ENCODE peak calls at places on chromosome 12, in ten cellular contexts. One of them, this sample, is unnamed.

GRCh38 chr12:88957358-88957757 is 377.1 kb upstream of the KITLG start:
- DNase-seq in ovary: no peak
- DNase-seq in esophagus squamous epithelium: no peak
- DNase-seq in HCT116: no peak
- DNase-seq in sigmoid colon: no peak
- DNase-seq in endothelial cell of umbilical vein: no peak
- DNase-seq in tibial nerve: no peak
- DNase-seq in right lobe of liver: no peak
- DNase-seq in prostate gland: no peak
- DNase-seq in A549: no peak
- DNase-seq in this sample: no peak

GRCh38 chr12:1869145-1869544 is 48.8 kb downstream of the LRTM2 start:
- DNase-seq in right lobe of liver: no peak
- DNase-seq in sigmoid colon: no peak
- DNase-seq in prostate gland: no peak
- DNase-seq in A549: no peak
- DNase-seq in HCT116: no peak
- DNase-seq in tibial nerve: no peak
- DNase-seq in esophagus squamous epithelium: no peak
- DNase-seq in endothelial cell of umbilical vein: no peak
- DNase-seq in ovary: no peak
- DNase-seq in this sample: no peak

GRCh38 chr12:89521348-89522238 is 3.0 kb downstream of the GALNT4 start:
- DNase-seq in HCT116: no peak
- DNase-seq in endothelial cell of umbilical vein: peak
- DNase-seq in ovary: no peak
- DNase-seq in tibial nerve: no peak
- DNase-seq in right lobe of liver: no peak
- DNase-seq in prostate gland: no peak
- DNase-seq in esophagus squamous epithelium: no peak
- DNase-seq in A549: no peak
- DNase-seq in sigmoid colon: no peak
- DNase-seq in this sample: no peak

GRCh38 chr12:4447151-4447550 is 1.5 kb upstream of the FGF6 start:
- DNase-seq in prostate gland: no peak
- DNase-seq in tibial nerve: no peak
- DNase-seq in HCT116: no peak
- DNase-seq in ovary: no peak
- DNase-seq in right lobe of liver: no peak
- DNase-seq in A549: no peak
- DNase-seq in sigmoid colon: no peak
- DNase-seq in esophagus squamous epithelium: no peak
- DNase-seq in endothelial cell of umbilical vein: no peak
- DNase-seq in this sample: no peak

GRCh38 chr12:121465921-121466799 is 66.2 kb downstream of the RNF34 start:
- DNase-seq in right lobe of liver: peak
- DNase-seq in sigmoid colon: no peak
- DNase-seq in A549: peak
- DNase-seq in esophagus squamous epithelium: no peak
- DNase-seq in tibial nerve: no peak
- DNase-seq in endothelial cell of umbilical vein: peak
- DNase-seq in ovary: no peak
- DNase-seq in HCT116: no peak
- DNase-seq in prostate gland: no peak
- DNase-seq in this sample: peak

GRCh38 chr12:30417697-30418231 is 277.9 kb downstream of the IPO8 start:
- DNase-seq in ovary: no peak
- DNase-seq in prostate gland: no peak
- DNase-seq in tibial nerve: peak
- DNase-seq in right lobe of liver: no peak
- DNase-seq in sigmoid colon: no peak
- DNase-seq in A549: no peak
- DNase-seq in HCT116: peak
- DNase-seq in esophagus squamous epithelium: no peak
- DNase-seq in endothelial cell of umbilical vein: peak
- DNase-seq in this sample: peak

GRCh38 chr12:117321572-117321971 is 39.9 kb downstream of the NOS1 start:
- DNase-seq in ovary: no peak
- DNase-seq in endothelial cell of umbilical vein: no peak
- DNase-seq in tibial nerve: no peak
- DNase-seq in HCT116: no peak
- DNase-seq in right lobe of liver: no peak
- DNase-seq in prostate gland: no peak
- DNase-seq in sigmoid colon: no peak
- DNase-seq in A549: no peak
- DNase-seq in esophagus squamous epithelium: no peak
- DNase-seq in this sample: no peak

GRCh38 chr12:125220404-125221273 is 155.4 kb downstream of the AACS start:
- DNase-seq in prostate gland: no peak
- DNase-seq in ovary: no peak
- DNase-seq in endothelial cell of umbilical vein: no peak
- DNase-seq in HCT116: no peak
- DNase-seq in right lobe of liver: no peak
- DNase-seq in A549: no peak
- DNase-seq in sigmoid colon: no peak
- DNase-seq in tibial nerve: no peak
- DNase-seq in esophagus squamous epithelium: no peak
- DNase-seq in this sample: no peak

GRCh38 chr12:115035536-115036107 is 351.6 kb upstream of the TBX3 start:
- DNase-seq in tibial nerve: no peak
- DNase-seq in endothelial cell of umbilical vein: no peak
- DNase-seq in sigmoid colon: no peak
- DNase-seq in ovary: no peak
- DNase-seq in HCT116: no peak
- DNase-seq in right lobe of liver: peak
- DNase-seq in esophagus squamous epithelium: no peak
- DNase-seq in A549: no peak
- DNase-seq in prostate gland: no peak
- DNase-seq in this sample: no peak

GRCh38 chr12:84994436-84994835 is 41.6 kb downstream of the TSPAN19 start:
- DNase-seq in sigmoid colon: no peak
- DNase-seq in prostate gland: no peak
- DNase-seq in A549: no peak
- DNase-seq in endothelial cell of umbilical vein: peak
- DNase-seq in tibial nerve: no peak
- DNase-seq in right lobe of liver: no peak
- DNase-seq in HCT116: no peak
- DNase-seq in esophagus squamous epithelium: no peak
- DNase-seq in ovary: no peak
- DNase-seq in this sample: no peak

GRCh38 chr12:121982950-121983349 is 38.7 kb upstream of the BCL7A start:
- DNase-seq in HCT116: no peak
- DNase-seq in ovary: no peak
- DNase-seq in sigmoid colon: no peak
- DNase-seq in right lobe of liver: no peak
- DNase-seq in endothelial cell of umbilical vein: no peak
- DNase-seq in esophagus squamous epithelium: no peak
- DNase-seq in A549: no peak
- DNase-seq in tibial nerve: no peak
- DNase-seq in prostate gland: no peak
- DNase-seq in this sample: no peak

GRCh38 chr12:130447655-130447965 is 109.9 kb downstream of the PIWIL1 start:
- DNase-seq in endothelial cell of umbilical vein: no peak
- DNase-seq in prostate gland: no peak
- DNase-seq in A549: no peak
- DNase-seq in esophagus squamous epithelium: no peak
- DNase-seq in tibial nerve: no peak
- DNase-seq in right lobe of liver: peak
- DNase-seq in sigmoid colon: no peak
- DNase-seq in HCT116: no peak
- DNase-seq in ovary: no peak
- DNase-seq in this sample: no peak

GRCh38 chr12:113874999-113875561 is 91.0 kb downstream of the RBM19 start:
- DNase-seq in tibial nerve: no peak
- DNase-seq in A549: no peak
- DNase-seq in prostate gland: no peak
- DNase-seq in right lobe of liver: no peak
- DNase-seq in esophagus squamous epithelium: no peak
- DNase-seq in HCT116: no peak
- DNase-seq in sigmoid colon: no peak
- DNase-seq in endothelial cell of umbilical vein: no peak
- DNase-seq in ovary: no peak
- DNase-seq in this sample: peak

GRCh38 chr12:115353467-115353866 is 669.5 kb upstream of the TBX3 start:
- DNase-seq in HCT116: no peak
- DNase-seq in prostate gland: no peak
- DNase-seq in ovary: no peak
- DNase-seq in right lobe of liver: no peak
- DNase-seq in esophagus squamous epithelium: no peak
- DNase-seq in sigmoid colon: no peak
- DNase-seq in endothelial cell of umbilical vein: no peak
- DNase-seq in tibial nerve: no peak
- DNase-seq in A549: no peak
- DNase-seq in this sample: no peak

GRCh38 chr12:52903285-52903854 is 1.5 kb downstream of the KRT8 start:
- DNase-seq in HCT116: no peak
- DNase-seq in tibial nerve: peak
- DNase-seq in right lobe of liver: peak
- DNase-seq in A549: peak
- DNase-seq in sigmoid colon: peak
- DNase-seq in ovary: peak
- DNase-seq in prostate gland: peak
- DNase-seq in endothelial cell of umbilical vein: peak
- DNase-seq in esophagus squamous epithelium: no peak
- DNase-seq in this sample: peak
- TF ChIP-seq POLR2A in HCT116: no peak
- TF ChIP-seq POLR2A in tibial nerve: no peak
- TF ChIP-seq POLR2A in right lobe of liver: no peak
- TF ChIP-seq POLR2A in A549: peak
- TF ChIP-seq POLR2A in sigmoid colon: no peak
- TF ChIP-seq POLR2A in ovary: peak
- TF ChIP-seq POLR2A in prostate gland: no peak
- TF ChIP-seq POLR2A in endothelial cell of umbilical vein: no peak
- TF ChIP-seq POLR2A in esophagus squamous epithelium: peak
- TF ChIP-seq POLR2A in this sample: peak

DNA sequence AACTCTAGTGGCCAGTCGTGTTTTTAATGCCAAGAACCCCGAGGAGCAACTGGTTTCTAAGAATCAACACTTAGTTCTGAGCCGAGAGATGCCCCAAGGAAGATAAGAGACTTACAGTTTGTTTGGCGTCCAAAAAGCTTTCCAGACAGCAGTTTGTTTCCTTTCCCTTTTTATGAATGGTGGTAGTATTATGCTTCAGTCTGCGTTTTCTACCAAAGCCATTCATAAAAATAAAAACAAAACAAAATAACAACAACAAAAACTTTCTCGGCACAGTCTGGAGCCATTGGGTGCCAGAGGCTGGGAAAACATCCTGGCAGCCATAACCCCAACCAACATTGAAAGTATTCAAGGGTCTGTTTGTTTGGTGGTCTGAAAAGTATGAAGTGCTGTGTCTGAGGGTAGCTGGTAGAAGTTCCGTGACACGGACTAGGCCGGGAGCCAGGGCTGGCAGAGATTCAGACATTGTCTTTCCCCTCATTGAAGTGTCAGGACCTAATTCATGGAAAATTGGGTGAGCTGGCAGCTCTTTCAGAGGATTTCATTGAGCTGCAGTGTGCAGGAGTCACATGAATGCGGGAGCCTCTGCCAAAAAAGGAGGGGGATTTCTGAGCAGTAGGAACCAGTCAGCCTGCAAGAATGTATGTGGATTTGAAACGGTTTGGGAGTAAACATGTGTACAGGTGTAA is 124.2 kb downstream of the HMGA2 start:
- DNase-seq in esophagus squamous epithelium: no peak
- DNase-seq in HCT116: peak
- DNase-seq in endothelial cell of umbilical vein: peak
- DNase-seq in ovary: peak
- DNase-seq in sigmoid colon: peak
- DNase-seq in tibial nerve: peak
- DNase-seq in right lobe of liver: peak
- DNase-seq in A549: peak
- DNase-seq in prostate gland: peak
- DNase-seq in this sample: peak
- H3K4me3 ChIP-seq in esophagus squamous epithelium: no peak
- H3K4me3 ChIP-seq in HCT116: no peak
- H3K4me3 ChIP-seq in endothelial cell of umbilical vein: peak
- H3K4me3 ChIP-seq in ovary: no peak
- H3K4me3 ChIP-seq in sigmoid colon: no peak
- H3K4me3 ChIP-seq in tibial nerve: peak
- H3K4me3 ChIP-seq in right lobe of liver: no peak
- H3K4me3 ChIP-seq in A549: no peak
- H3K4me3 ChIP-seq in prostate gland: no peak
- H3K4me3 ChIP-seq in this sample: no peak

GRCh38 chr12:108686753-108687152 is 44.6 kb downstream of the CORO1C start:
- DNase-seq in esophagus squamous epithelium: no peak
- DNase-seq in ovary: no peak
- DNase-seq in HCT116: no peak
- DNase-seq in right lobe of liver: no peak
- DNase-seq in tibial nerve: no peak
- DNase-seq in sigmoid colon: no peak
- DNase-seq in endothelial cell of umbilical vein: no peak
- DNase-seq in A549: no peak
- DNase-seq in prostate gland: no peak
- DNase-seq in this sample: no peak
- TF ChIP-seq POLR2A in esophagus squamous epithelium: no peak
- TF ChIP-seq POLR2A in ovary: no peak
- TF ChIP-seq POLR2A in HCT116: no peak
- TF ChIP-seq POLR2A in right lobe of liver: no peak
- TF ChIP-seq POLR2A in tibial nerve: no peak
- TF ChIP-seq POLR2A in sigmoid colon: no peak
- TF ChIP-seq POLR2A in endothelial cell of umbilical vein: no peak
- TF ChIP-seq POLR2A in A549: no peak
- TF ChIP-seq POLR2A in prostate gland: no peak
- TF ChIP-seq POLR2A in this sample: no peak

DNA sequence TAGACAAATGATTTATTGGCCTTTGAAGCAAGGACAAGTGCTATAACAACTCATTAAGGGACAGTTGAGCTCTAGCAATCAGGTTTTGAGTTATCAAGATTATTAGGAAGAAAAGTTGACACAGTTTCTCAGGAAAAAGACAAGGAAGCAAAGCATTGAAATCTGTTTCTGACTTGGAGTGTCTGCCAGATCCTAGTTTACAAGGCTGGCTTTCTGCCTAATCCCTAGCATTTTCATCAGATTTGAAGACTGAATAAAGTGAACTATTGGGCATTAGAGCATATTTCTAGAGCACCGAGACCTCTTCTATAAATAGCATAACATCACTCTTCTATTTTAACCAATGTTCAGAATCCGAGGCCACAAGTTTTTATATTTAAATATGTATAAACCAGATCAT is 7.0 kb downstream of the SYT1 start:
- DNase-seq in A549: no peak
- DNase-seq in sigmoid colon: no peak
- DNase-seq in endothelial cell of umbilical vein: no peak
- DNase-seq in tibial nerve: no peak
- DNase-seq in ovary: no peak
- DNase-seq in right lobe of liver: no peak
- DNase-seq in esophagus squamous epithelium: no peak
- DNase-seq in prostate gland: no peak
- DNase-seq in HCT116: no peak
- DNase-seq in this sample: no peak
- H3K4me3 ChIP-seq in A549: no peak
- H3K4me3 ChIP-seq in sigmoid colon: no peak
- H3K4me3 ChIP-seq in endothelial cell of umbilical vein: no peak
- H3K4me3 ChIP-seq in tibial nerve: no peak
- H3K4me3 ChIP-seq in ovary: no peak
- H3K4me3 ChIP-seq in right lobe of liver: no peak
- H3K4me3 ChIP-seq in esophagus squamous epithelium: no peak
- H3K4me3 ChIP-seq in prostate gland: no peak
- H3K4me3 ChIP-seq in HCT116: no peak
- H3K4me3 ChIP-seq in this sample: no peak

This sample was measured in transverse colon.